ENCODE peak calls at places on chromosomes 6 and 20, in seven cellular contexts. M is D341Med; D is dorsolateral prefrontal cortex; T is GM10248; P is NCI-H774; X is uterus; J is effector CD4-positive, alpha-beta T cell. O is an unnamed sample.

GRCh38 chr20:35741892-35742740 is at the start of gene RBM39:
- DNase-seq in M (peak; percentile 94), D (peak; percentile 99), T (peak; percentile 95), P (peak; percentile 99), X (peak; percentile 100), J (peak; percentile 100), O (peak; percentile 100)

GRCh38 chr6:136734977-136735376 is 57.3 kb downstream of the MAP3K5 start:
- DNase-seq in M (no peak), D (no peak), T (no peak), P (no peak), X (no peak), J (no peak), O (no peak)

GRCh38 chr20:13058666-13059389 is 50.1 kb downstream of the SPTLC3 start:
- DNase-seq in M (no peak), D (no peak), T (no peak), P (no peak), X (no peak), J (no peak), O (no peak)

GRCh38 chr20:831956-832355 is 1.6 kb upstream of the FAM110A start:
- DNase-seq in M (no peak), D (no peak), T (no peak), P (no peak), X (no peak), J (no peak), O (no peak)

GRCh38 chr6:79544939-79545450 is 7.8 kb upstream of the LCA5 start:
- DNase-seq in M (peak; percentile 86), D (peak; percentile 63), T (peak; percentile 77), P (peak; percentile 96), X (peak; percentile 78), J (no peak), O (peak; percentile 98)

GRCh38 chr20:63624486-63624885 is 2.4 kb downstream of the GMEB2 start:
- DNase-seq in M (no peak), D (no peak), T (no peak), P (no peak), X (no peak), J (no peak), O (peak; percentile 60)

GRCh38 chr20:32337937-32338661 is 20.0 kb upstream of the ASXL1 start:
- DNase-seq in M (no peak), D (no peak), T (no peak), P (no peak), X (no peak), J (no peak), O (no peak)

GRCh38 chr6:107116328-107116892 is 1.1 kb upstream of the BEND3 start:
- DNase-seq in M (no peak), D (no peak), T (no peak), P (peak; percentile 80), X (no peak), J (no peak), O (peak; percentile 36)

GRCh38 chr6:12410946-12411345 is 120.8 kb downstream of the EDN1 start:
- DNase-seq in M (no peak), D (no peak), T (no peak), P (no peak), X (no peak), J (no peak), O (no peak)

GRCh38 chr6:51678905-51679620 is 408.4 kb downstream of the PKHD1 start:
- DNase-seq in M (no peak), D (no peak), T (no peak), P (peak; percentile 49), X (no peak), J (no peak), O (no peak)

GRCh38 chr6:12343440-12344162 is 53.4 kb downstream of the EDN1 start:
- DNase-seq in M (no peak), D (no peak), T (no peak), P (no peak), X (no peak), J (no peak), O (peak; percentile 27)

GRCh38 chr6:113997106-113997505 is 26.2 kb upstream of the HDAC2 start:
- DNase-seq in M (no peak), D (no peak), T (no peak), P (no peak), X (no peak), J (no peak), O (peak; percentile 88)

GRCh38 chr20:44187763-44188709 is 1.0 kb upstream of the JPH2 start:
- DNase-seq in M (no peak), D (no peak), T (no peak), P (no peak), X (peak; percentile 66), J (no peak), O (peak; percentile 54)

GRCh38 chr20:48716086-48716485 is 111.7 kb downstream of the PREX1 start:
- DNase-seq in M (no peak), D (no peak), T (no peak), P (no peak), X (no peak), J (peak; percentile 17), O (no peak)

GRCh38 chr20:20199338-20200160 is 147.2 kb downstream of the CFAP61 start:
- DNase-seq in M (peak; percentile 93), D (no peak), T (no peak), P (no peak), X (no peak), J (no peak), O (no peak)

GRCh38 chr6:46940433-46941226 is 18.9 kb upstream of the ADGRF5 start:
- DNase-seq in M (no peak), D (no peak), T (no peak), P (peak; percentile 54), X (no peak), J (no peak), O (no peak)

GRCh38 chr6:124772733-124773319 is 189.4 kb upstream of the RNF217 start:
- DNase-seq in M (no peak), D (no peak), T (no peak), P (no peak), X (no peak), J (no peak), O (no peak)

O was measured in adipocyte.